ENCODE peak calls at places on chromosome 7, in nine cellular contexts. One of them, this sample, is unnamed.

GRCh38 chr7:13988765-13989137 is 715 bp downstream of the ETV1 start:
- DNase-seq in fibroblast of pulmonary artery: peak
- DNase-seq in Peyer's patch: no peak
- DNase-seq in activated T-cell treated with anti-CD3 and anti-CD28 coated beads, Interleukin-2, amount 50 U/mL, for 1 hour: no peak
- DNase-seq in NCI-H82: peak
- DNase-seq in left ventricle myocardium inferior: no peak
- DNase-seq in fibroblast of the aortic adventitia: peak
- DNase-seq in EL: peak
- DNase-seq in activated CD4-positive, alpha-beta memory T cell treated with anti-CD3 and anti-CD28 coated beads, Interleukin-2, amount 10 ng/mL, durations not matched to agents 7 days and 5 days: no peak
- DNase-seq in this sample: peak

GRCh38 chr7:137642031-137642430 is 204.7 kb downstream of the DGKI start:
- DNase-seq in fibroblast of pulmonary artery: no peak
- DNase-seq in Peyer's patch: no peak
- DNase-seq in left ventricle myocardium inferior: no peak
- DNase-seq in activated CD4-positive, alpha-beta memory T cell treated with anti-CD3 and anti-CD28 coated beads, Interleukin-2, amount 10 ng/mL, durations not matched to agents 7 days and 5 days: no peak
- DNase-seq in activated T-cell treated with anti-CD3 and anti-CD28 coated beads, Interleukin-2, amount 50 U/mL, for 1 hour: no peak
- DNase-seq in EL: no peak
- DNase-seq in fibroblast of the aortic adventitia: no peak
- DNase-seq in NCI-H82: no peak
- DNase-seq in this sample: peak

GRCh38 chr7:158353606-158354570 is 233.7 kb downstream of the PTPRN2 start:
- DNase-seq in left ventricle myocardium inferior: no peak
- DNase-seq in fibroblast of pulmonary artery: peak
- DNase-seq in fibroblast of the aortic adventitia: no peak
- DNase-seq in Peyer's patch: no peak
- DNase-seq in activated T-cell treated with anti-CD3 and anti-CD28 coated beads, Interleukin-2, amount 50 U/mL, for 1 hour: no peak
- DNase-seq in EL: no peak
- DNase-seq in NCI-H82: peak
- DNase-seq in activated CD4-positive, alpha-beta memory T cell treated with anti-CD3 and anti-CD28 coated beads, Interleukin-2, amount 10 ng/mL, durations not matched to agents 7 days and 5 days: peak
- DNase-seq in this sample: peak

GRCh38 chr7:28904539-28905143 is 53.5 kb downstream of the TRIL start:
- DNase-seq in fibroblast of pulmonary artery: no peak
- DNase-seq in left ventricle myocardium inferior: no peak
- DNase-seq in fibroblast of the aortic adventitia: peak
- DNase-seq in NCI-H82: peak
- DNase-seq in Peyer's patch: no peak
- DNase-seq in activated T-cell treated with anti-CD3 and anti-CD28 coated beads, Interleukin-2, amount 50 U/mL, for 1 hour: no peak
- DNase-seq in activated CD4-positive, alpha-beta memory T cell treated with anti-CD3 and anti-CD28 coated beads, Interleukin-2, amount 10 ng/mL, durations not matched to agents 7 days and 5 days: no peak
- DNase-seq in EL: peak
- DNase-seq in this sample: peak

GRCh38 chr7:130180571-130180971 is 24.6 kb downstream of the TMEM209 start:
- DNase-seq in fibroblast of pulmonary artery: no peak
- DNase-seq in Peyer's patch: no peak
- DNase-seq in EL: peak
- DNase-seq in left ventricle myocardium inferior: no peak
- DNase-seq in fibroblast of the aortic adventitia: no peak
- DNase-seq in activated CD4-positive, alpha-beta memory T cell treated with anti-CD3 and anti-CD28 coated beads, Interleukin-2, amount 10 ng/mL, durations not matched to agents 7 days and 5 days: peak
- DNase-seq in activated T-cell treated with anti-CD3 and anti-CD28 coated beads, Interleukin-2, amount 50 U/mL, for 1 hour: no peak
- DNase-seq in NCI-H82: no peak
- DNase-seq in this sample: peak

GRCh38 chr7:84688671-84689070 is 494.1 kb upstream of the SEMA3A start:
- DNase-seq in fibroblast of pulmonary artery: peak
- DNase-seq in activated CD4-positive, alpha-beta memory T cell treated with anti-CD3 and anti-CD28 coated beads, Interleukin-2, amount 10 ng/mL, durations not matched to agents 7 days and 5 days: no peak
- DNase-seq in activated T-cell treated with anti-CD3 and anti-CD28 coated beads, Interleukin-2, amount 50 U/mL, for 1 hour: no peak
- DNase-seq in fibroblast of the aortic adventitia: peak
- DNase-seq in EL: peak
- DNase-seq in NCI-H82: no peak
- DNase-seq in left ventricle myocardium inferior: no peak
- DNase-seq in Peyer's patch: no peak
- DNase-seq in this sample: no peak

GRCh38 chr7:32299133-32299702 is 191.0 kb downstream of the LSM5 start:
- DNase-seq in Peyer's patch: peak
- DNase-seq in left ventricle myocardium inferior: peak
- DNase-seq in NCI-H82: peak
- DNase-seq in fibroblast of pulmonary artery: no peak
- DNase-seq in activated CD4-positive, alpha-beta memory T cell treated with anti-CD3 and anti-CD28 coated beads, Interleukin-2, amount 10 ng/mL, durations not matched to agents 7 days and 5 days: no peak
- DNase-seq in activated T-cell treated with anti-CD3 and anti-CD28 coated beads, Interleukin-2, amount 50 U/mL, for 1 hour: no peak
- DNase-seq in EL: peak
- DNase-seq in fibroblast of the aortic adventitia: no peak
- DNase-seq in this sample: no peak

GRCh38 chr7:54898659-54899340 is 120.0 kb upstream of the EGFR start:
- DNase-seq in NCI-H82: no peak
- DNase-seq in Peyer's patch: no peak
- DNase-seq in activated T-cell treated with anti-CD3 and anti-CD28 coated beads, Interleukin-2, amount 50 U/mL, for 1 hour: no peak
- DNase-seq in activated CD4-positive, alpha-beta memory T cell treated with anti-CD3 and anti-CD28 coated beads, Interleukin-2, amount 10 ng/mL, durations not matched to agents 7 days and 5 days: no peak
- DNase-seq in left ventricle myocardium inferior: no peak
- DNase-seq in fibroblast of the aortic adventitia: no peak
- DNase-seq in EL: peak
- DNase-seq in fibroblast of pulmonary artery: no peak
- DNase-seq in this sample: peak

GRCh38 chr7:32761451-32762320 is 129.9 kb downstream of the KBTBD2 start:
- DNase-seq in EL: no peak
- DNase-seq in left ventricle myocardium inferior: no peak
- DNase-seq in Peyer's patch: no peak
- DNase-seq in fibroblast of pulmonary artery: no peak
- DNase-seq in fibroblast of the aortic adventitia: no peak
- DNase-seq in activated CD4-positive, alpha-beta memory T cell treated with anti-CD3 and anti-CD28 coated beads, Interleukin-2, amount 10 ng/mL, durations not matched to agents 7 days and 5 days: no peak
- DNase-seq in activated T-cell treated with anti-CD3 and anti-CD28 coated beads, Interleukin-2, amount 50 U/mL, for 1 hour: peak
- DNase-seq in NCI-H82: no peak
- DNase-seq in this sample: no peak

GRCh38 chr7:68485253-68485914 is 1112.9 kb upstream of the AUTS2 start:
- DNase-seq in activated CD4-positive, alpha-beta memory T cell treated with anti-CD3 and anti-CD28 coated beads, Interleukin-2, amount 10 ng/mL, durations not matched to agents 7 days and 5 days: no peak
- DNase-seq in fibroblast of pulmonary artery: no peak
- DNase-seq in Peyer's patch: no peak
- DNase-seq in EL: no peak
- DNase-seq in activated T-cell treated with anti-CD3 and anti-CD28 coated beads, Interleukin-2, amount 50 U/mL, for 1 hour: no peak
- DNase-seq in NCI-H82: no peak
- DNase-seq in left ventricle myocardium inferior: no peak
- DNase-seq in fibroblast of the aortic adventitia: no peak
- DNase-seq in this sample: no peak

GRCh38 chr7:135238112-135238744 is 4.6 kb downstream of the STRA8 start:
- DNase-seq in EL: no peak
- DNase-seq in fibroblast of pulmonary artery: no peak
- DNase-seq in left ventricle myocardium inferior: no peak
- DNase-seq in activated CD4-positive, alpha-beta memory T cell treated with anti-CD3 and anti-CD28 coated beads, Interleukin-2, amount 10 ng/mL, durations not matched to agents 7 days and 5 days: peak
- DNase-seq in fibroblast of the aortic adventitia: no peak
- DNase-seq in activated T-cell treated with anti-CD3 and anti-CD28 coated beads, Interleukin-2, amount 50 U/mL, for 1 hour: no peak
- DNase-seq in Peyer's patch: no peak
- DNase-seq in NCI-H82: peak
- DNase-seq in this sample: no peak

GRCh38 chr7:157795631-157796030 is 458.8 kb downstream of the DNAJB6 start:
- DNase-seq in fibroblast of the aortic adventitia: no peak
- DNase-seq in fibroblast of pulmonary artery: no peak
- DNase-seq in activated T-cell treated with anti-CD3 and anti-CD28 coated beads, Interleukin-2, amount 50 U/mL, for 1 hour: no peak
- DNase-seq in Peyer's patch: no peak
- DNase-seq in EL: no peak
- DNase-seq in left ventricle myocardium inferior: no peak
- DNase-seq in NCI-H82: no peak
- DNase-seq in activated CD4-positive, alpha-beta memory T cell treated with anti-CD3 and anti-CD28 coated beads, Interleukin-2, amount 10 ng/mL, durations not matched to agents 7 days and 5 days: no peak
- DNase-seq in this sample: no peak

GRCh38 chr7:30926323-30926722 is 14.7 kb downstream of the AQP1 start:
- DNase-seq in left ventricle myocardium inferior: no peak
- DNase-seq in fibroblast of pulmonary artery: no peak
- DNase-seq in activated T-cell treated with anti-CD3 and anti-CD28 coated beads, Interleukin-2, amount 50 U/mL, for 1 hour: no peak
- DNase-seq in EL: no peak
- DNase-seq in NCI-H82: no peak
- DNase-seq in Peyer's patch: peak
- DNase-seq in activated CD4-positive, alpha-beta memory T cell treated with anti-CD3 and anti-CD28 coated beads, Interleukin-2, amount 10 ng/mL, durations not matched to agents 7 days and 5 days: peak
- DNase-seq in fibroblast of the aortic adventitia: no peak
- DNase-seq in this sample: no peak

GRCh38 chr7:77415822-77416620 is at the start of gene GSAP:
- DNase-seq in EL: peak
- DNase-seq in activated T-cell treated with anti-CD3 and anti-CD28 coated beads, Interleukin-2, amount 50 U/mL, for 1 hour: peak
- DNase-seq in NCI-H82: peak
- DNase-seq in left ventricle myocardium inferior: peak
- DNase-seq in fibroblast of pulmonary artery: no peak
- DNase-seq in activated CD4-positive, alpha-beta memory T cell treated with anti-CD3 and anti-CD28 coated beads, Interleukin-2, amount 10 ng/mL, durations not matched to agents 7 days and 5 days: peak
- DNase-seq in Peyer's patch: peak
- DNase-seq in fibroblast of the aortic adventitia: no peak
- DNase-seq in this sample: no peak

GRCh38 chr7:5514440-5515035 is 90.9 kb upstream of the TNRC18 start:
- DNase-seq in NCI-H82: no peak
- DNase-seq in activated T-cell treated with anti-CD3 and anti-CD28 coated beads, Interleukin-2, amount 50 U/mL, for 1 hour: no peak
- DNase-seq in Peyer's patch: no peak
- DNase-seq in fibroblast of pulmonary artery: peak
- DNase-seq in fibroblast of the aortic adventitia: no peak
- DNase-seq in left ventricle myocardium inferior: no peak
- DNase-seq in activated CD4-positive, alpha-beta memory T cell treated with anti-CD3 and anti-CD28 coated beads, Interleukin-2, amount 10 ng/mL, durations not matched to agents 7 days and 5 days: no peak
- DNase-seq in EL: peak
- DNase-seq in this sample: peak

GRCh38 chr7:122145937-122146336 is 1.9 kb upstream of the AASS start:
- DNase-seq in EL: no peak
- DNase-seq in fibroblast of pulmonary artery: no peak
- DNase-seq in left ventricle myocardium inferior: no peak
- DNase-seq in activated T-cell treated with anti-CD3 and anti-CD28 coated beads, Interleukin-2, amount 50 U/mL, for 1 hour: no peak
- DNase-seq in Peyer's patch: no peak
- DNase-seq in NCI-H82: no peak
- DNase-seq in fibroblast of the aortic adventitia: no peak
- DNase-seq in activated CD4-positive, alpha-beta memory T cell treated with anti-CD3 and anti-CD28 coated beads, Interleukin-2, amount 10 ng/mL, durations not matched to agents 7 days and 5 days: no peak
- DNase-seq in this sample: no peak

GRCh38 chr7:24227603-24228359 is 56.2 kb upstream of the NPY start:
- DNase-seq in activated CD4-positive, alpha-beta memory T cell treated with anti-CD3 and anti-CD28 coated beads, Interleukin-2, amount 10 ng/mL, durations not matched to agents 7 days and 5 days: no peak
- DNase-seq in left ventricle myocardium inferior: no peak
- DNase-seq in fibroblast of pulmonary artery: no peak
- DNase-seq in EL: no peak
- DNase-seq in fibroblast of the aortic adventitia: no peak
- DNase-seq in Peyer's patch: no peak
- DNase-seq in NCI-H82: no peak
- DNase-seq in activated T-cell treated with anti-CD3 and anti-CD28 coated beads, Interleukin-2, amount 50 U/mL, for 1 hour: peak
- DNase-seq in this sample: no peak

GRCh38 chr7:44320141-44320540 is 5.3 kb downstream of the CAMK2B start:
- DNase-seq in activated T-cell treated with anti-CD3 and anti-CD28 coated beads, Interleukin-2, amount 50 U/mL, for 1 hour: no peak
- DNase-seq in NCI-H82: no peak
- DNase-seq in Peyer's patch: no peak
- DNase-seq in left ventricle myocardium inferior: no peak
- DNase-seq in activated CD4-positive, alpha-beta memory T cell treated with anti-CD3 and anti-CD28 coated beads, Interleukin-2, amount 10 ng/mL, durations not matched to agents 7 days and 5 days: no peak
- DNase-seq in fibroblast of pulmonary artery: no peak
- DNase-seq in fibroblast of the aortic adventitia: no peak
- DNase-seq in EL: no peak
- DNase-seq in this sample: no peak

GRCh38 chr7:116884691-116885090 is 22.3 kb downstream of the CAPZA2 start:
- DNase-seq in NCI-H82: no peak
- DNase-seq in activated CD4-positive, alpha-beta memory T cell treated with anti-CD3 and anti-CD28 coated beads, Interleukin-2, amount 10 ng/mL, durations not matched to agents 7 days and 5 days: no peak
- DNase-seq in Peyer's patch: no peak
- DNase-seq in fibroblast of the aortic adventitia: no peak
- DNase-seq in EL: no peak
- DNase-seq in left ventricle myocardium inferior: no peak
- DNase-seq in fibroblast of pulmonary artery: no peak
- DNase-seq in activated T-cell treated with anti-CD3 and anti-CD28 coated beads, Interleukin-2, amount 50 U/mL, for 1 hour: no peak
- DNase-seq in this sample: no peak

GRCh38 chr7:100357131-100357561 is 771 bp upstream of the PILRB start:
- DNase-seq in activated CD4-positive, alpha-beta memory T cell treated with anti-CD3 and anti-CD28 coated beads, Interleukin-2, amount 10 ng/mL, durations not matched to agents 7 days and 5 days: no peak
- DNase-seq in fibroblast of the aortic adventitia: no peak
- DNase-seq in NCI-H82: no peak
- DNase-seq in EL: no peak
- DNase-seq in activated T-cell treated with anti-CD3 and anti-CD28 coated beads, Interleukin-2, amount 50 U/mL, for 1 hour: no peak
- DNase-seq in fibroblast of pulmonary artery: no peak
- DNase-seq in left ventricle myocardium inferior: no peak
- DNase-seq in Peyer's patch: no peak
- DNase-seq in this sample: no peak

GRCh38 chr7:27689045-27689877 is 26.6 kb upstream of the HIBADH start:
- DNase-seq in EL: peak
- DNase-seq in fibroblast of the aortic adventitia: peak
- DNase-seq in left ventricle myocardium inferior: no peak
- DNase-seq in fibroblast of pulmonary artery: peak
- DNase-seq in NCI-H82: peak
- DNase-seq in activated T-cell treated with anti-CD3 and anti-CD28 coated beads, Interleukin-2, amount 50 U/mL, for 1 hour: no peak
- DNase-seq in activated CD4-positive, alpha-beta memory T cell treated with anti-CD3 and anti-CD28 coated beads, Interleukin-2, amount 10 ng/mL, durations not matched to agents 7 days and 5 days: peak
- DNase-seq in Peyer's patch: no peak
- DNase-seq in this sample: no peak

GRCh38 chr7:127638197-127638596 is 13.8 kb upstream of the SND1 start:
- DNase-seq in left ventricle myocardium inferior: no peak
- DNase-seq in activated CD4-positive, alpha-beta memory T cell treated with anti-CD3 and anti-CD28 coated beads, Interleukin-2, amount 10 ng/mL, durations not matched to agents 7 days and 5 days: no peak
- DNase-seq in activated T-cell treated with anti-CD3 and anti-CD28 coated beads, Interleukin-2, amount 50 U/mL, for 1 hour: no peak
- DNase-seq in fibroblast of pulmonary artery: no peak
- DNase-seq in EL: no peak
- DNase-seq in NCI-H82: no peak
- DNase-seq in Peyer's patch: no peak
- DNase-seq in fibroblast of the aortic adventitia: no peak
- DNase-seq in this sample: no peak

GRCh38 chr7:120302190-120302589 is 29.2 kb downstream of the KCND2 start:
- DNase-seq in activated CD4-positive, alpha-beta memory T cell treated with anti-CD3 and anti-CD28 coated beads, Interleukin-2, amount 10 ng/mL, durations not matched to agents 7 days and 5 days: no peak
- DNase-seq in fibroblast of the aortic adventitia: no peak
- DNase-seq in Peyer's patch: no peak
- DNase-seq in EL: no peak
- DNase-seq in NCI-H82: no peak
- DNase-seq in left ventricle myocardium inferior: no peak
- DNase-seq in fibroblast of pulmonary artery: no peak
- DNase-seq in activated T-cell treated with anti-CD3 and anti-CD28 coated beads, Interleukin-2, amount 50 U/mL, for 1 hour: no peak
- DNase-seq in this sample: no peak

GRCh38 chr7:130845581-130846085 is 111.6 kb upstream of the KLF14 start:
- DNase-seq in NCI-H82: no peak
- DNase-seq in activated T-cell treated with anti-CD3 and anti-CD28 coated beads, Interleukin-2, amount 50 U/mL, for 1 hour: no peak
- DNase-seq in left ventricle myocardium inferior: no peak
- DNase-seq in activated CD4-positive, alpha-beta memory T cell treated with anti-CD3 and anti-CD28 coated beads, Interleukin-2, amount 10 ng/mL, durations not matched to agents 7 days and 5 days: no peak
- DNase-seq in Peyer's patch: no peak
- DNase-seq in EL: peak
- DNase-seq in fibroblast of the aortic adventitia: peak
- DNase-seq in fibroblast of pulmonary artery: peak
- DNase-seq in this sample: peak

GRCh38 chr7:69738396-69738889 is 140.2 kb downstream of the AUTS2 start:
- DNase-seq in activated T-cell treated with anti-CD3 and anti-CD28 coated beads, Interleukin-2, amount 50 U/mL, for 1 hour: no peak
- DNase-seq in activated CD4-positive, alpha-beta memory T cell treated with anti-CD3 and anti-CD28 coated beads, Interleukin-2, amount 10 ng/mL, durations not matched to agents 7 days and 5 days: no peak
- DNase-seq in left ventricle myocardium inferior: no peak
- DNase-seq in fibroblast of the aortic adventitia: no peak
- DNase-seq in EL: no peak
- DNase-seq in NCI-H82: peak
- DNase-seq in Peyer's patch: no peak
- DNase-seq in fibroblast of pulmonary artery: peak
- DNase-seq in this sample: peak

GRCh38 chr7:120988591-120989299 is at the start of gene CPED1:
- DNase-seq in activated CD4-positive, alpha-beta memory T cell treated with anti-CD3 and anti-CD28 coated beads, Interleukin-2, amount 10 ng/mL, durations not matched to agents 7 days and 5 days: peak
- DNase-seq in fibroblast of pulmonary artery: peak
- DNase-seq in Peyer's patch: peak
- DNase-seq in fibroblast of the aortic adventitia: peak
- DNase-seq in activated T-cell treated with anti-CD3 and anti-CD28 coated beads, Interleukin-2, amount 50 U/mL, for 1 hour: peak
- DNase-seq in NCI-H82: peak
- DNase-seq in EL: peak
- DNase-seq in left ventricle myocardium inferior: peak
- DNase-seq in this sample: peak